ENCODE peak calls at places on chromosome 12, in eight cellular contexts. One of them, this sample, is unnamed.

GRCh38 chr12:10771132-10771733 is 31.2 kb downstream of the TAS2R7 start:
- DNase-seq in spleen: no peak
- DNase-seq in CD8-positive, alpha-beta T cell: no peak
- DNase-seq in vagina: no peak
- DNase-seq in heart left ventricle: no peak
- DNase-seq in HFFc6: peak; percentile 15
- DNase-seq in endodermal cell: no peak
- DNase-seq in A549: peak; percentile 44
- DNase-seq in this sample: peak; percentile 69

GRCh38 chr12:57214398-57214781 is 2.2 kb upstream of the NXPH4 start:
- DNase-seq in endodermal cell: peak; percentile 95
- DNase-seq in spleen: peak; percentile 86
- DNase-seq in heart left ventricle: peak; percentile 79
- DNase-seq in vagina: no peak
- DNase-seq in CD8-positive, alpha-beta T cell: peak; percentile 54
- DNase-seq in A549: peak; percentile 73
- DNase-seq in HFFc6: peak; percentile 23
- DNase-seq in this sample: peak; percentile 65

GRCh38 chr12:46240436-46240835 is 28.4 kb downstream of the SLC38A1 start:
- DNase-seq in spleen: no peak
- DNase-seq in vagina: no peak
- DNase-seq in HFFc6: no peak
- DNase-seq in endodermal cell: no peak
- DNase-seq in heart left ventricle: no peak
- DNase-seq in CD8-positive, alpha-beta T cell: no peak
- DNase-seq in A549: no peak
- DNase-seq in this sample: no peak

GRCh38 chr12:42792265-42792664 is 202.7 kb upstream of the PRICKLE1 start:
- DNase-seq in vagina: no peak
- DNase-seq in A549: no peak
- DNase-seq in CD8-positive, alpha-beta T cell: no peak
- DNase-seq in spleen: no peak
- DNase-seq in heart left ventricle: no peak
- DNase-seq in HFFc6: no peak
- DNase-seq in endodermal cell: peak; percentile 56
- DNase-seq in this sample: no peak

GRCh38 chr12:3989218-3989550 is 116.0 kb upstream of the PARP11 start:
- DNase-seq in endodermal cell: no peak
- DNase-seq in heart left ventricle: no peak
- DNase-seq in HFFc6: no peak
- DNase-seq in CD8-positive, alpha-beta T cell: no peak
- DNase-seq in vagina: no peak
- DNase-seq in A549: no peak
- DNase-seq in spleen: no peak
- DNase-seq in this sample: no peak

GRCh38 chr12:57726884-57727757 is 11.4 kb downstream of the AGAP2 start:
- DNase-seq in heart left ventricle: peak; percentile 81
- DNase-seq in spleen: no peak
- DNase-seq in endodermal cell: peak; percentile 84
- DNase-seq in vagina: peak; percentile 87
- DNase-seq in HFFc6: peak; percentile 48
- DNase-seq in A549: no peak
- DNase-seq in CD8-positive, alpha-beta T cell: no peak
- DNase-seq in this sample: no peak

GRCh38 chr12:45191239-45191638 is 24.7 kb upstream of the ANO6 start:
- DNase-seq in heart left ventricle: no peak
- DNase-seq in HFFc6: peak; percentile 26
- DNase-seq in CD8-positive, alpha-beta T cell: no peak
- DNase-seq in spleen: no peak
- DNase-seq in endodermal cell: no peak
- DNase-seq in A549: peak; percentile 24
- DNase-seq in vagina: no peak
- DNase-seq in this sample: peak; percentile 23

GRCh38 chr12:69932154-69932553 is 107.1 kb downstream of the MYRFL start:
- DNase-seq in A549: no peak
- DNase-seq in vagina: no peak
- DNase-seq in heart left ventricle: no peak
- DNase-seq in CD8-positive, alpha-beta T cell: no peak
- DNase-seq in endodermal cell: peak; percentile 84
- DNase-seq in HFFc6: no peak
- DNase-seq in spleen: no peak
- DNase-seq in this sample: no peak

GRCh38 chr12:26097046-26097878 is 27.6 kb downstream of the BHLHE41 start:
- DNase-seq in HFFc6: peak; percentile 73
- DNase-seq in CD8-positive, alpha-beta T cell: peak; percentile 37
- DNase-seq in endodermal cell: peak; percentile 92
- DNase-seq in spleen: peak; percentile 84
- DNase-seq in heart left ventricle: peak; percentile 74
- DNase-seq in A549: peak; percentile 80
- DNase-seq in vagina: no peak
- DNase-seq in this sample: peak; percentile 86

GRCh38 chr12:122836027-122836921 is 1.0 kb downstream of the HIP1R start:
- DNase-seq in A549: no peak
- DNase-seq in HFFc6: no peak
- DNase-seq in endodermal cell: peak; percentile 71
- DNase-seq in spleen: peak; percentile 86
- DNase-seq in heart left ventricle: no peak
- DNase-seq in CD8-positive, alpha-beta T cell: peak; percentile 40
- DNase-seq in vagina: no peak
- DNase-seq in this sample: peak; percentile 46

GRCh38 chr12:49967042-49967776 is 5.5 kb downstream of the AQP5 start:
- DNase-seq in spleen: peak; percentile 98
- DNase-seq in heart left ventricle: peak; percentile 95
- DNase-seq in A549: peak; percentile 91
- DNase-seq in vagina: no peak
- DNase-seq in CD8-positive, alpha-beta T cell: peak; percentile 91
- DNase-seq in endodermal cell: peak; percentile 99
- DNase-seq in HFFc6: peak; percentile 71
- DNase-seq in this sample: peak; percentile 89

GRCh38 chr12:124398578-124399227 is 103.8 kb downstream of the RFLNA start:
- DNase-seq in CD8-positive, alpha-beta T cell: no peak
- DNase-seq in endodermal cell: no peak
- DNase-seq in HFFc6: no peak
- DNase-seq in A549: no peak
- DNase-seq in spleen: no peak
- DNase-seq in heart left ventricle: no peak
- DNase-seq in vagina: no peak
- DNase-seq in this sample: no peak

GRCh38 chr12:67943295-67943892 is 45.9 kb upstream of the IFNG-AS1 start:
- DNase-seq in A549: peak; percentile 67
- DNase-seq in endodermal cell: peak; percentile 87
- DNase-seq in spleen: no peak
- DNase-seq in vagina: no peak
- DNase-seq in HFFc6: peak; percentile 72
- DNase-seq in heart left ventricle: no peak
- DNase-seq in CD8-positive, alpha-beta T cell: peak; percentile 47
- DNase-seq in this sample: peak; percentile 82

GRCh38 chr12:53530920-53531319 is 23.6 kb upstream of the NPFF start:
- DNase-seq in vagina: no peak
- DNase-seq in endodermal cell: no peak
- DNase-seq in heart left ventricle: no peak
- DNase-seq in A549: no peak
- DNase-seq in CD8-positive, alpha-beta T cell: no peak
- DNase-seq in spleen: no peak
- DNase-seq in HFFc6: peak; percentile 72
- DNase-seq in this sample: no peak

GRCh38 chr12:108634225-108634795 is 616 bp upstream of the SELPLG start:
- DNase-seq in heart left ventricle: no peak
- DNase-seq in endodermal cell: peak; percentile 70
- DNase-seq in A549: peak; percentile 44
- DNase-seq in CD8-positive, alpha-beta T cell: peak; percentile 42
- DNase-seq in HFFc6: no peak
- DNase-seq in spleen: peak; percentile 93
- DNase-seq in vagina: peak; percentile 95
- DNase-seq in this sample: no peak

GRCh38 chr12:15534870-15535269 is 212.6 kb downstream of the PTPRO start:
- DNase-seq in CD8-positive, alpha-beta T cell: no peak
- DNase-seq in heart left ventricle: no peak
- DNase-seq in vagina: no peak
- DNase-seq in spleen: no peak
- DNase-seq in endodermal cell: no peak
- DNase-seq in HFFc6: peak; percentile 35
- DNase-seq in A549: no peak
- DNase-seq in this sample: peak; percentile 64

GRCh38 chr12:15534322-15534721 is 212.0 kb downstream of the PTPRO start:
- DNase-seq in A549: no peak
- DNase-seq in vagina: no peak
- DNase-seq in HFFc6: no peak
- DNase-seq in heart left ventricle: no peak
- DNase-seq in CD8-positive, alpha-beta T cell: no peak
- DNase-seq in spleen: no peak
- DNase-seq in endodermal cell: no peak
- DNase-seq in this sample: no peak

GRCh38 chr12:15535287-15535895 is 213.1 kb downstream of the PTPRO start:
- DNase-seq in A549: no peak
- DNase-seq in spleen: no peak
- DNase-seq in heart left ventricle: no peak
- DNase-seq in HFFc6: no peak
- DNase-seq in CD8-positive, alpha-beta T cell: no peak
- DNase-seq in endodermal cell: no peak
- DNase-seq in vagina: no peak
- DNase-seq in this sample: no peak

GRCh38 chr12:15530361-15530760 is 208.1 kb downstream of the PTPRO start:
- DNase-seq in heart left ventricle: no peak
- DNase-seq in CD8-positive, alpha-beta T cell: no peak
- DNase-seq in vagina: no peak
- DNase-seq in endodermal cell: no peak
- DNase-seq in spleen: no peak
- DNase-seq in A549: no peak
- DNase-seq in HFFc6: no peak
- DNase-seq in this sample: no peak

GRCh38 chr12:15532364-15532977 is 210.2 kb downstream of the PTPRO start:
- DNase-seq in spleen: no peak
- DNase-seq in heart left ventricle: no peak
- DNase-seq in A549: peak; percentile 73
- DNase-seq in endodermal cell: peak; percentile 88
- DNase-seq in vagina: no peak
- DNase-seq in HFFc6: peak; percentile 73
- DNase-seq in CD8-positive, alpha-beta T cell: peak; percentile 29
- DNase-seq in this sample: peak; percentile 83
- TF ChIP-seq CTCF in spleen: peak; percentile 26
- TF ChIP-seq CTCF in heart left ventricle: peak; percentile 27
- TF ChIP-seq CTCF in A549: peak; percentile 71
- TF ChIP-seq CTCF in endodermal cell: peak; percentile 100
- TF ChIP-seq CTCF in vagina: no peak
- TF ChIP-seq CTCF in HFFc6: peak; percentile 89
- TF ChIP-seq CTCF in CD8-positive, alpha-beta T cell: peak; percentile 70
- TF ChIP-seq CTCF in this sample: peak; percentile 63

GRCh38 chr12:111413442-111414086 is 7.8 kb downstream of the SH2B3 start:
- DNase-seq in heart left ventricle: no peak
- DNase-seq in HFFc6: peak; percentile 92
- DNase-seq in CD8-positive, alpha-beta T cell: no peak
- DNase-seq in vagina: no peak
- DNase-seq in A549: no peak
- DNase-seq in endodermal cell: peak; percentile 80
- DNase-seq in spleen: no peak
- DNase-seq in this sample: peak; percentile 76

GRCh38 chr12:111412007-111412829 is 6.5 kb downstream of the SH2B3 start:
- DNase-seq in HFFc6: no peak
- DNase-seq in A549: no peak
- DNase-seq in endodermal cell: peak; percentile 94
- DNase-seq in heart left ventricle: no peak
- DNase-seq in spleen: no peak
- DNase-seq in CD8-positive, alpha-beta T cell: no peak
- DNase-seq in vagina: no peak
- DNase-seq in this sample: no peak

GRCh38 chr12:111412830-111413441 is 7.2 kb downstream of the SH2B3 start:
- DNase-seq in CD8-positive, alpha-beta T cell: no peak
- DNase-seq in vagina: no peak
- DNase-seq in A549: no peak
- DNase-seq in heart left ventricle: no peak
- DNase-seq in spleen: no peak
- DNase-seq in HFFc6: no peak
- DNase-seq in endodermal cell: no peak
- DNase-seq in this sample: no peak

GRCh38 chr12:111417290-111417689 is 11.6 kb downstream of the SH2B3 start:
- DNase-seq in vagina: no peak
- DNase-seq in endodermal cell: no peak
- DNase-seq in CD8-positive, alpha-beta T cell: no peak
- DNase-seq in heart left ventricle: no peak
- DNase-seq in HFFc6: no peak
- DNase-seq in spleen: no peak
- DNase-seq in A549: no peak
- DNase-seq in this sample: no peak

GRCh38 chr12:111414711-111415252 is 9.1 kb downstream of the SH2B3 start:
- DNase-seq in CD8-positive, alpha-beta T cell: no peak
- DNase-seq in spleen: no peak
- DNase-seq in HFFc6: no peak
- DNase-seq in heart left ventricle: no peak
- DNase-seq in vagina: no peak
- DNase-seq in endodermal cell: no peak
- DNase-seq in A549: no peak
- DNase-seq in this sample: no peak
- TF ChIP-seq CTCF in CD8-positive, alpha-beta T cell: no peak
- TF ChIP-seq CTCF in spleen: no peak
- TF ChIP-seq CTCF in HFFc6: no peak
- TF ChIP-seq CTCF in heart left ventricle: no peak
- TF ChIP-seq CTCF in vagina: no peak
- TF ChIP-seq CTCF in endodermal cell: no peak
- TF ChIP-seq CTCF in A549: no peak
- TF ChIP-seq CTCF in this sample: no peak

GRCh38 chr12:132827763-132828703 is 636 bp downstream of the GOLGA3 start:
- DNase-seq in A549: peak; percentile 65
- DNase-seq in heart left ventricle: no peak
- DNase-seq in HFFc6: peak; percentile 32
- DNase-seq in vagina: no peak
- DNase-seq in endodermal cell: peak; percentile 74
- DNase-seq in CD8-positive, alpha-beta T cell: no peak
- DNase-seq in spleen: peak; percentile 89
- DNase-seq in this sample: peak; percentile 74
- TF ChIP-seq CTCF in A549: no peak
- TF ChIP-seq CTCF in heart left ventricle: no peak
- TF ChIP-seq CTCF in HFFc6: no peak
- TF ChIP-seq CTCF in vagina: no peak
- TF ChIP-seq CTCF in endodermal cell: no peak
- TF ChIP-seq CTCF in CD8-positive, alpha-beta T cell: no peak
- TF ChIP-seq CTCF in spleen: no peak
- TF ChIP-seq CTCF in this sample: no peak

DNA sequence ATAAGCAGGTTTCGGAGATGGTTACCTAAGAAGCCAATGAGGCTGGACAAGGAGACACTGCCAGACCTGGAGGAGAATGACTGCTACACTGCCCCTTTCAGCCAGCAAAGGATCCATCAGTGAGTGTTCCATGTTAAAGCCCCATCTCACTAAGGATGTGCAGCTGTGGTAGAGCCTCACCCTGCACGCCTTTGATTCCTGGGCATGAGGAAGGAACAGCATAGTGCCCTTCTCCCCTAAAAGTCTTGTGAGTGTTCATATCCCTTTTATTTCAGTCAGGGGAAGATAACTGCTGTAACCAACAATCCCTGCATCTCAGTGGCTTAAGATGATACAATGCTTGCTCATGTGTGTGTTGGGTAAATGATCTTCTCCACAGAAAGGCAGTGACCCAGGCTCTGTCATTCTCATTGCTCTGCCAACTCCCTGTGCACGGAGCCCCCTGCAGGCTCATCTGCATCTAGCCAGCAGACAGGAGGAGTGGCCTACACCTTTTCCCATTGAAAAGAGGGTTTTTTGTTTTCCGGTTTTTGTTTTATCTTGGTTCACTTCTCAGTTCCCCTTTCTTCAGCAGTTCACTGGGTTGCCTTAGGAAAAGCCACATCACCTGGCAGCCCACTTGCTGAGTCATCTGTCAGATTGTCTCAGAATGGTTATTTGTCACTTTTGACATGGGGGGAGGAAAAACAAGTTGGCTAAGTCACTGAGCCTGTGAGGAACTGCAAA is 193.1 kb downstream of the ANO4 start:
- DNase-seq in vagina: no peak
- DNase-seq in endodermal cell: peak; percentile 93
- DNase-seq in CD8-positive, alpha-beta T cell: no peak
- DNase-seq in spleen: no peak
- DNase-seq in heart left ventricle: no peak
- DNase-seq in A549: peak; percentile 24
- DNase-seq in HFFc6: peak; percentile 23
- DNase-seq in this sample: peak; percentile 58
- TF ChIP-seq CTCF in vagina: no peak
- TF ChIP-seq CTCF in endodermal cell: peak; percentile 83
- TF ChIP-seq CTCF in CD8-positive, alpha-beta T cell: no peak
- TF ChIP-seq CTCF in spleen: no peak
- TF ChIP-seq CTCF in heart left ventricle: no peak
- TF ChIP-seq CTCF in A549: no peak
- TF ChIP-seq CTCF in HFFc6: peak; percentile 32
- TF ChIP-seq CTCF in this sample: peak; percentile 53

This sample was measured in cardiac fibroblast.